ENCODE peak calls at places on chromosomes 16 and 17, in five cellular contexts. One of them, this sample, is unnamed.

GRCh38 chr16:9908613-9909012 is 273.6 kb downstream of the GRIN2A start:
- DNase-seq in suprapubic skin: no peak
- DNase-seq in esophagus squamous epithelium: no peak
- DNase-seq in ovary: peak
- DNase-seq in Peyer's patch: no peak
- DNase-seq in this sample: peak

GRCh38 chr16:65280988-65281530 is 159.2 kb upstream of the CDH11 start:
- DNase-seq in esophagus squamous epithelium: no peak
- DNase-seq in suprapubic skin: no peak
- DNase-seq in Peyer's patch: no peak
- DNase-seq in ovary: no peak
- DNase-seq in this sample: no peak

GRCh38 chr16:1983544-1984346 is at the start of gene GFER:
- DNase-seq in ovary: peak
- DNase-seq in Peyer's patch: peak
- DNase-seq in esophagus squamous epithelium: no peak
- DNase-seq in suprapubic skin: peak
- DNase-seq in this sample: peak

GRCh38 chr17:19533036-19533717 is 477 bp upstream of the SLC47A1 start:
- DNase-seq in ovary: no peak
- DNase-seq in suprapubic skin: no peak
- DNase-seq in esophagus squamous epithelium: no peak
- DNase-seq in Peyer's patch: no peak
- DNase-seq in this sample: no peak

GRCh38 chr17:44010966-44011647 is 3.7 kb downstream of the TMEM101 start:
- DNase-seq in esophagus squamous epithelium: no peak
- DNase-seq in ovary: no peak
- DNase-seq in suprapubic skin: no peak
- DNase-seq in Peyer's patch: no peak
- DNase-seq in this sample: no peak

GRCh38 chr16:5508371-5508770 is 410.8 kb upstream of the EEF2KMT start:
- DNase-seq in ovary: no peak
- DNase-seq in Peyer's patch: no peak
- DNase-seq in suprapubic skin: no peak
- DNase-seq in esophagus squamous epithelium: no peak
- DNase-seq in this sample: no peak

GRCh38 chr16:50680907-50681885 is at the start of gene SNX20:
- DNase-seq in suprapubic skin: no peak
- DNase-seq in esophagus squamous epithelium: no peak
- DNase-seq in ovary: no peak
- DNase-seq in Peyer's patch: peak
- DNase-seq in this sample: peak

GRCh38 chr17:47872651-47873161 is 21.7 kb upstream of the SP6 start:
- DNase-seq in ovary: no peak
- DNase-seq in suprapubic skin: no peak
- DNase-seq in esophagus squamous epithelium: no peak
- DNase-seq in Peyer's patch: no peak
- DNase-seq in this sample: no peak

GRCh38 chr16:24822542-24822941 is 23.2 kb upstream of the SLC5A11 start:
- DNase-seq in suprapubic skin: no peak
- DNase-seq in esophagus squamous epithelium: no peak
- DNase-seq in Peyer's patch: no peak
- DNase-seq in ovary: no peak
- DNase-seq in this sample: no peak

GRCh38 chr17:66644311-66644710 is 190.6 kb upstream of the CACNG5 start:
- DNase-seq in suprapubic skin: no peak
- DNase-seq in ovary: no peak
- DNase-seq in esophagus squamous epithelium: no peak
- DNase-seq in Peyer's patch: no peak
- DNase-seq in this sample: no peak

GRCh38 chr17:29369831-29370735 is 20.1 kb upstream of the TAOK1 start:
- DNase-seq in Peyer's patch: peak
- DNase-seq in ovary: peak
- DNase-seq in esophagus squamous epithelium: no peak
- DNase-seq in suprapubic skin: no peak
- DNase-seq in this sample: peak

GRCh38 chr17:75664099-75664549 is 2.8 kb downstream of the RECQL5 start:
- DNase-seq in Peyer's patch: peak
- DNase-seq in suprapubic skin: no peak
- DNase-seq in ovary: no peak
- DNase-seq in esophagus squamous epithelium: no peak
- DNase-seq in this sample: no peak

GRCh38 chr16:84501077-84501735 is 3.3 kb downstream of the MEAK7 start:
- DNase-seq in suprapubic skin: no peak
- DNase-seq in ovary: peak
- DNase-seq in Peyer's patch: no peak
- DNase-seq in esophagus squamous epithelium: no peak
- DNase-seq in this sample: no peak

GRCh38 chr17:42898147-42898807 is 2.3 kb upstream of the G6PC1 start:
- DNase-seq in esophagus squamous epithelium: no peak
- DNase-seq in Peyer's patch: no peak
- DNase-seq in ovary: no peak
- DNase-seq in suprapubic skin: no peak
- DNase-seq in this sample: peak

GRCh38 chr17:68327823-68328557 is 36.7 kb downstream of the ARSG start:
- DNase-seq in suprapubic skin: no peak
- DNase-seq in Peyer's patch: no peak
- DNase-seq in esophagus squamous epithelium: no peak
- DNase-seq in ovary: no peak
- DNase-seq in this sample: no peak

GRCh38 chr17:47806913-47807255 is 14.7 kb downstream of the OSBPL7 start:
- DNase-seq in suprapubic skin: peak
- DNase-seq in ovary: no peak
- DNase-seq in Peyer's patch: no peak
- DNase-seq in esophagus squamous epithelium: no peak
- DNase-seq in this sample: no peak

GRCh38 chr17:43839670-43840101 is 6.7 kb upstream of the MPP3 start:
- DNase-seq in Peyer's patch: no peak
- DNase-seq in ovary: no peak
- DNase-seq in esophagus squamous epithelium: no peak
- DNase-seq in suprapubic skin: no peak
- DNase-seq in this sample: peak

GRCh38 chr17:33990943-33991706 is 264.0 kb upstream of the CCL2 start:
- DNase-seq in suprapubic skin: no peak
- DNase-seq in ovary: no peak
- DNase-seq in esophagus squamous epithelium: no peak
- DNase-seq in Peyer's patch: no peak
- DNase-seq in this sample: no peak

GRCh38 chr16:48182979-48183537 is 27.3 kb upstream of the ABCC12 start:
- DNase-seq in ovary: no peak
- DNase-seq in Peyer's patch: no peak
- DNase-seq in suprapubic skin: no peak
- DNase-seq in esophagus squamous epithelium: no peak
- DNase-seq in this sample: no peak

GRCh38 chr16:88881090-88881580 is 14.7 kb upstream of the PABPN1L start:
- DNase-seq in suprapubic skin: no peak
- DNase-seq in ovary: no peak
- DNase-seq in Peyer's patch: no peak
- DNase-seq in esophagus squamous epithelium: no peak
- DNase-seq in this sample: no peak

GRCh38 chr17:50259484-50260324 is 14.6 kb upstream of the TMEM92 start:
- DNase-seq in ovary: peak
- DNase-seq in suprapubic skin: peak
- DNase-seq in esophagus squamous epithelium: no peak
- DNase-seq in Peyer's patch: no peak
- DNase-seq in this sample: no peak

GRCh38 chr17:49549311-49549605 is 26.4 kb upstream of the NXPH3 start:
- DNase-seq in Peyer's patch: no peak
- DNase-seq in esophagus squamous epithelium: no peak
- DNase-seq in suprapubic skin: peak
- DNase-seq in ovary: no peak
- DNase-seq in this sample: no peak

GRCh38 chr16:24525970-24526559 is 13.3 kb upstream of the RBBP6 start:
- DNase-seq in suprapubic skin: peak
- DNase-seq in Peyer's patch: no peak
- DNase-seq in ovary: no peak
- DNase-seq in esophagus squamous epithelium: no peak
- DNase-seq in this sample: peak

DNA sequence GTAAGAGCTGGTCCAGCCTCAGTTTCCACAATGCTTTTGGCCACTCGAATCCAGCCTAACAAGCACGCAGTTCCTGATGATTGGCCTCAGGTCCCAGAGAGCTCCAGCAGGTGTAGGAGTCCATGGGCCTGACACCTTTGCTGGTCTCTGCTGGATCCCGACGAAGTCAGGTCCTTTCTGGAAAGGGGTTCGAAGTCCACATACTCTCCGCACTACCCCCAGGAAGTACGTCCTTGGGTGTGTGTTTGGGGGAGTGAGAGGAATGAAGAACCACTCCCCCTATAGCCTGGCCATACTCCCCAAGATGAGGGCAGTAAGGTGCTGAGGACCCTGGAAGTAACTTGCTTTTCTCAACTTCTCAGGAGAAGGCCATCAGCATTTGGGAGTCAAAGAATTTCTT is 3.0 kb downstream of the NT5M start:
- DNase-seq in Peyer's patch: no peak
- DNase-seq in ovary: no peak
- DNase-seq in esophagus squamous epithelium: no peak
- DNase-seq in suprapubic skin: no peak
- DNase-seq in this sample: no peak
- TF ChIP-seq POLR2A in Peyer's patch: no peak
- TF ChIP-seq POLR2A in ovary: no peak
- TF ChIP-seq POLR2A in esophagus squamous epithelium: no peak
- TF ChIP-seq POLR2A in suprapubic skin: no peak
- TF ChIP-seq POLR2A in this sample: no peak

GRCh38 chr17:52383493-52384100 is 225.1 kb upstream of the CA10 start:
- DNase-seq in esophagus squamous epithelium: no peak
- DNase-seq in suprapubic skin: no peak
- DNase-seq in Peyer's patch: no peak
- DNase-seq in ovary: no peak
- DNase-seq in this sample: peak
- TF ChIP-seq CTCF in esophagus squamous epithelium: peak
- TF ChIP-seq CTCF in suprapubic skin: no peak
- TF ChIP-seq CTCF in Peyer's patch: peak
- TF ChIP-seq CTCF in ovary: no peak
- TF ChIP-seq CTCF in this sample: peak

GRCh38 chr17:82875418-82875856 is 35.6 kb upstream of the ZNF750 start:
- DNase-seq in Peyer's patch: no peak
- DNase-seq in ovary: no peak
- DNase-seq in esophagus squamous epithelium: no peak
- DNase-seq in suprapubic skin: peak
- DNase-seq in this sample: no peak
- TF ChIP-seq POLR2A in Peyer's patch: no peak
- TF ChIP-seq POLR2A in ovary: no peak
- TF ChIP-seq POLR2A in esophagus squamous epithelium: peak
- TF ChIP-seq POLR2A in suprapubic skin: no peak
- TF ChIP-seq POLR2A in this sample: no peak

DNA sequence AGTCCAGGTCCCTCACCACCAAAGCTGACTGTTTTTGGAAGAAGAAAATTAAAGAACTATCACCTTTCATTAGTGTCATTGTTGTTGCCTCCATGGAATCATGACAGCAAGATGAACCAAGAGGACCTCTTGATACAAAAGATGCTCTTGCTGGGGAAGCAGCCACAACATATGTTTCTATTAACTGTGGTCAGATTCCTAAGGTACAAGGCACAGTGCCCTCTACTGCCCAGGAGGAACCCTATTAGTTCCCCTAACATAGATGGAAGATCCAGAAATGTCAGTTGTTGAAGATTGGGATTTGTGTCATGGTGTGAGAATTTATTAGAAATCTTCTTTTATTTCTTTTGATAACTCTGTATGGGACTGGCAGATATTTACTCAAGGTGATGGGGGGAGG is 188.2 kb upstream of the ANKFN1 start:
- DNase-seq in esophagus squamous epithelium: no peak
- DNase-seq in Peyer's patch: no peak
- DNase-seq in ovary: no peak
- DNase-seq in suprapubic skin: no peak
- DNase-seq in this sample: no peak
- TF ChIP-seq CTCF in esophagus squamous epithelium: no peak
- TF ChIP-seq CTCF in Peyer's patch: no peak
- TF ChIP-seq CTCF in ovary: no peak
- TF ChIP-seq CTCF in suprapubic skin: no peak
- TF ChIP-seq CTCF in this sample: no peak

GRCh38 chr17:35242158-35242804 is 591 bp upstream of the SLFN5 start:
- DNase-seq in Peyer's patch: peak
- DNase-seq in esophagus squamous epithelium: peak
- DNase-seq in ovary: peak
- DNase-seq in suprapubic skin: peak
- DNase-seq in this sample: peak

GRCh38 chr17:35243459-35244204 is 760 bp downstream of the SLFN5 start:
- DNase-seq in esophagus squamous epithelium: no peak
- DNase-seq in suprapubic skin: no peak
- DNase-seq in ovary: peak
- DNase-seq in Peyer's patch: peak
- DNase-seq in this sample: peak

GRCh38 chr17:35241520-35241919 is 1.4 kb upstream of the SLFN5 start:
- DNase-seq in suprapubic skin: no peak
- DNase-seq in Peyer's patch: no peak
- DNase-seq in esophagus squamous epithelium: no peak
- DNase-seq in ovary: no peak
- DNase-seq in this sample: no peak

GRCh38 chr17:35244345-35245195 is 1.7 kb downstream of the SLFN5 start:
- DNase-seq in ovary: peak
- DNase-seq in Peyer's patch: peak
- DNase-seq in suprapubic skin: peak
- DNase-seq in esophagus squamous epithelium: peak
- DNase-seq in this sample: peak

GRCh38 chr17:35242805-35243458 is at the start of gene SLFN5:
- DNase-seq in suprapubic skin: peak
- DNase-seq in esophagus squamous epithelium: peak
- DNase-seq in ovary: peak
- DNase-seq in Peyer's patch: peak
- DNase-seq in this sample: peak
- TF ChIP-seq POLR2A in suprapubic skin: peak
- TF ChIP-seq POLR2A in esophagus squamous epithelium: peak
- TF ChIP-seq POLR2A in ovary: peak
- TF ChIP-seq POLR2A in Peyer's patch: peak
- TF ChIP-seq POLR2A in this sample: peak

DNA sequence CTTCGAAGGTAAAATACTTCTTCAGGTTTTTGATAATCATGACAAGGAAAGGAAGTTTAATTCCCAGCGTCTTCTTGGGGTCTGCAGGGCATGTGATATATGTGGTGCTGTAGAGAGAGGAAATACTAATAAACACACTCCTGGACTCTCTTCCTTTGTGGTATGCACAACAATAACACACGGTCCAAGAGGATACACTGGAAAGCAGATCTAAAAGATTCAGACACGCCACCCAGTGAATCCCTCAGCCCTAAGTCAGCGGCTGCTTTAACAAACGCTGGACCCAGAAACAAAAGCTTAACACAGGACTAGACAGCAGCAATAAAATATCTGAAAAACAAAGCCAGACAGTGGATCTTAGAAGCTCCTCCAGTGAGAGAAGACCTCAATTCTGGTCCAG is 13.1 kb downstream of the CFAP20 start:
- DNase-seq in suprapubic skin: no peak
- DNase-seq in Peyer's patch: no peak
- DNase-seq in esophagus squamous epithelium: no peak
- DNase-seq in ovary: no peak
- DNase-seq in this sample: no peak
- TF ChIP-seq CTCF in suprapubic skin: no peak
- TF ChIP-seq CTCF in Peyer's patch: no peak
- TF ChIP-seq CTCF in esophagus squamous epithelium: no peak
- TF ChIP-seq CTCF in ovary: no peak
- TF ChIP-seq CTCF in this sample: no peak